ENCODE peak calls at places on chromosomes 5 and 9, in six cellular contexts. M is A549, I is ovary, K is GM12878, H is H1, E is transverse colon. F is an unnamed sample.

GRCh38 chr5:90529234-90529938 is at the start of gene LYSMD3:
- DNase-seq in M (peak; percentile 97), E (peak; percentile 99), K (peak; percentile 89), I (peak; percentile 99), H (peak; percentile 92), F (peak; percentile 99)

GRCh38 chr9:92986175-92987110 is 39.1 kb downstream of the FGD3 start:
- DNase-seq in M (peak; percentile 39), I (no peak), K (no peak), E (no peak), H (no peak), F (no peak)

GRCh38 chr5:53262348-53262970 is 152.9 kb upstream of the MOCS2 start:
- DNase-seq in E (no peak), H (no peak), M (peak; percentile 48), I (no peak), K (no peak), F (no peak)

GRCh38 chr5:24141046-24141445 is 503.7 kb downstream of the CDH10 start:
- DNase-seq in M (no peak), E (no peak), K (no peak), I (no peak), H (no peak), F (no peak)

GRCh38 chr9:110729628-110730027 is 61.0 kb downstream of the MUSK start:
- DNase-seq in E (no peak), M (no peak), K (no peak), H (no peak), I (no peak), F (no peak)

GRCh38 chr5:39191216-39191615 is 28.1 kb downstream of the FYB1 start:
- DNase-seq in K (no peak), H (no peak), I (no peak), M (no peak), E (no peak), F (no peak)

GRCh38 chr9:8889100-8889499 is 1089.5 kb upstream of the DMAC1 start:
- DNase-seq in I (no peak), M (no peak), E (no peak), H (no peak), K (no peak), F (no peak)

GRCh38 chr9:114850871-114851270 is 45.0 kb upstream of the TNFSF15 start:
- DNase-seq in K (no peak), E (no peak), M (no peak), I (no peak), H (no peak), F (no peak)

GRCh38 chr5:136014049-136014516 is 14.7 kb upstream of the TGFBI start:
- DNase-seq in M (no peak), H (no peak), K (no peak), I (no peak), E (no peak), F (no peak)

GRCh38 chr5:150584561-150585335 is 55.7 kb upstream of the SYNPO start:
- DNase-seq in H (no peak), M (no peak), K (no peak), I (peak; percentile 15), E (peak; percentile 73), F (peak; percentile 39)

GRCh38 chr9:100499460-100499859 is 26.5 kb downstream of the TMEFF1 start:
- DNase-seq in M (no peak), H (no peak), I (no peak), E (no peak), K (no peak), F (no peak)

GRCh38 chr9:125747765-125748510 is 765 bp downstream of the PBX3 start:
- DNase-seq in E (peak; percentile 42), H (no peak), K (no peak), I (peak; percentile 53), M (peak; percentile 14), F (no peak)

GRCh38 chr5:162128117-162128516 is 60.5 kb downstream of the GABRG2 start:
- DNase-seq in K (no peak), E (no peak), M (no peak), H (peak; percentile 61), I (no peak), F (no peak)

GRCh38 chr9:134909511-134910105 is 8.1 kb downstream of the FCN1 start:
- DNase-seq in I (peak; percentile 10), E (no peak), M (no peak), K (no peak), H (no peak), F (no peak)

GRCh38 chr9:32989651-32990050 is 11.8 kb downstream of the APTX start:
- DNase-seq in H (no peak), E (no peak), M (peak; percentile 6), I (no peak), K (no peak), F (no peak)

GRCh38 chr5:127040779-127041520 is 10.6 kb upstream of the MARCHF3 start:
- DNase-seq in M (peak; percentile 14), I (no peak), H (no peak), K (no peak), E (peak; percentile 56), F (no peak)

GRCh38 chr9:88535932-88536324 is 950 bp downstream of the NXNL2 start:
- DNase-seq in M (no peak), E (no peak), I (peak; percentile 60), H (no peak), K (no peak), F (no peak)

GRCh38 chr5:95822038-95822407 is 503 bp downstream of the GLRX start:
- DNase-seq in E (peak; percentile 70), K (no peak), M (peak; percentile 38), H (no peak), I (peak; percentile 58), F (no peak)

GRCh38 chr5:51373880-51374523 is 9.2 kb upstream of the ISL1 start:
- DNase-seq in H (no peak), E (peak; percentile 37), M (no peak), K (no peak), I (no peak), F (no peak)

GRCh38 chr9:114132550-114132918 is 22.8 kb upstream of the COL27A1 start:
- DNase-seq in H (no peak), I (no peak), K (no peak), E (no peak), M (no peak), F (no peak)

GRCh38 chr5:157471709-157472108 is 11.7 kb downstream of the NIPAL4 start:
- DNase-seq in H (no peak), K (no peak), E (no peak), M (peak; percentile 51), I (no peak), F (no peak)

GRCh38 chr9:69653261-69653660 is 18.9 kb downstream of the APBA1 start:
- DNase-seq in E (no peak), M (no peak), K (no peak), I (no peak), H (no peak), F (no peak)

GRCh38 chr9:87109851-87110250 is 162.5 kb upstream of the GAS1 start:
- DNase-seq in M (no peak), E (no peak), K (no peak), I (no peak), H (no peak), F (no peak)

GRCh38 chr5:167777746-167778145 is 513.7 kb upstream of the WWC1 start:
- DNase-seq in M (no peak), H (no peak), K (no peak), E (no peak), I (no peak), F (no peak)

GRCh38 chr5:39218482-39219381 is 631 bp downstream of the FYB1 start:
- DNase-seq in M (no peak), I (no peak), H (no peak), K (no peak), E (no peak), F (no peak)

GRCh38 chr9:134328341-134328840 is 2.1 kb downstream of the RXRA start:
- DNase-seq in M (no peak), E (peak; percentile 72), I (peak; percentile 37), K (no peak), H (no peak), F (no peak)

DNA sequence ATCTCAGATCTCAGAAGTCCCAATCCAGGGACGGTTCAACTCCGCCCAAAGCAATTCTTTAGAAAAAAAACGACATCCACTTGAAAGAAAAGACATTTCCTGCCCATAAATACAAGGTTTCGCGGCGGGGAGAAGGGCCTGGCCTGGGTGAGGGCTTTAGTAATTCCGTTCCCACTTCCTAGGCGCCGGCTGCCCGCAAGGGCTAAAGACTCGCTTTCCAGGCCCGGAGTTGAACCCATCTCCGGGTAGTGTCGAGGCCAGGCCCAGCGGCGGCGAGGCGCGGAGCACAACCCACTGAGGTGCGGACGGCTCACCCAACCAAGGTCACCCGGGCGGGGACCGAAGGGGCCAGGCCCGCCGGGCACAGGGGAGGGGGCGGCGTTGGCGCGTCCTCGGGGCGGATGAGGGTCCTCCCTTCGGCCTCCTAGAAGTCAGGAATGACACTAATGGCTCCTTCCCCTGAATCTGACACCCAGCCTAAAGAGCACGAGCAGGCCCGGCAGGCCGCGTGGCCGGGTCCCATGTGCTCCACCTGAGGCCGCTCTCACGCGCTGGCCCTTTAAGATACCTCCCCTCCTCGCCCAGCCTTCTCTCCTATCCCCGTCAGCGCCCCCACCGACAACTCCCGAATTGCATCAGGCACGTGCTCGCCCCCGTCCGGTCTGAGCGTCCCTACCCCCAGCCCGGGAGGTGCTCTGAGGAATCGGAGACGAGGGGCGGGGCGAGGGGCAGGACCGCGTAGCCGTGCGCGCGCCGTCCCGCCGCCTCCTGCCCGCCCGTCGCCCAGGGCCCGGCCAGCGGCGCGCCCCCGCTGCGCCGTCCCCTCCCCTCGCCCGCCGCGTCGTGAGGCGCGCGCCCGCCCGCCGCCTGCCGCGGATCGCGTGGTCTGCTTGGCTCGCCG is 467 bp upstream of the LARP1 start:
- DNase-seq in H (peak; percentile 99), M (peak; percentile 99), K (peak; percentile 93), E (peak; percentile 100), I (peak; percentile 100), F (peak; percentile 100)
- TF ChIP-seq EP300 in H (no peak), M (no peak), K (peak; percentile 30), E (no peak), I (peak; percentile 68), F (no peak)

GRCh38 chr9:123364241-123364824 is 8.3 kb downstream of the CRB2 start:
- DNase-seq in I (peak; percentile 56), E (no peak), K (no peak), H (no peak), M (no peak), F (no peak)
- H3K4me3 ChIP-seq in I (no peak overlapping the region), E (no peak overlapping the region), K (no peak overlapping the region), H (no peak overlapping the region), M (no peak overlapping the region), F (no peak overlapping the region)

GRCh38 chr9:27717991-27718390 is 144.7 kb upstream of the C9orf72 start:
- DNase-seq in H (no peak), I (no peak), E (no peak), M (no peak), K (no peak), F (no peak)
- TF ChIP-seq POLR2A in H (no peak), I (no peak), E (no peak), M (no peak), K (no peak), F (no peak)

GRCh38 chr5:160064979-160065619 is 54.2 kb downstream of the PWWP2A start:
- DNase-seq in H (no peak), I (no peak), K (no peak), E (peak; percentile 84), M (no peak), F (no peak)

GRCh38 chr5:160061770-160062169 is 52.8 kb downstream of the TTC1 start:
- DNase-seq in E (no peak), K (no peak), M (no peak), H (no peak), I (no peak), F (no peak)

DNA sequence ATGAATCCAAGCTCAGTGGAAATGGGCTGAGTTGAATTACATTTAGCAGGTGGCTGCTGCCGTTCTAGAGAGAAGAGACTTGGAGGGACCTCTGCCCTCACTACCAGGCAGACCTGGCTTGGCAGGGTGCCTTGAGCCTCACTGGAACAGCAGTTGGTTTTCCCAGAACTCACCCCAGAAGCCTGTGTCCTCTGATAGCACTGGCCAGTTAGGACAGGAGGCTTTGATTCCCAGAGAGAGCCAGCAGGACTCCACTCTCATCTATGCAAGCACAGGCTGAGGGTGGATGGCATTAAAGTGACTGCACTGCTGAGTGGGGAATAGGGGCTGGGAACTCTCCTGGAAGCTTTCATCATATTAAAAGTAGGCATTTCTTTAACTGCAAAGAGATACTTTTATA is 54.8 kb downstream of the PWWP2A start:
- DNase-seq in I (no peak), H (no peak), K (no peak), E (peak; percentile 76), M (no peak), F (no peak)
- TF ChIP-seq EP300 in I (no peak), H (no peak), K (no peak), E (no peak), M (no peak), F (no peak)